ENCODE peak calls at places on chromosomes 1 and 21, in eight cellular contexts. J, X, V, S, U, L, Q and H are unnamed samples.

GRCh38 chr1:43503534-43503933 is 27.1 kb upstream of the PTPRF start:
- DNase-seq in J (no peak), X (no peak), V (no peak), S (no peak), U (no peak), L (no peak), Q (no peak), H (no peak)

GRCh38 chr1:16628361-16629111 is 15.2 kb upstream of the NBPF1 start:
- DNase-seq in J (no peak), X (peak), V (no peak), S (no peak), U (peak), L (peak), Q (peak), H (no peak)

GRCh38 chr1:100391675-100392074 is 39.4 kb downstream of the CDC14A start:
- DNase-seq in J (no peak), X (no peak), V (no peak), S (no peak), U (no peak), L (no peak), Q (no peak), H (no peak)

GRCh38 chr1:42931911-42932422 is 26.7 kb downstream of the SLC2A1 start:
- DNase-seq in J (peak), X (peak), V (no peak), S (no peak), U (peak), L (no peak), Q (peak), H (no peak)

GRCh38 chr1:116916533-116917460 is 7.1 kb downstream of the PTGFRN start:
- DNase-seq in J (no peak), X (no peak), V (no peak), S (no peak), U (no peak), L (no peak), Q (no peak), H (no peak)

GRCh38 chr21:15236111-15236510 is 171.3 kb upstream of the NRIP1 start:
- DNase-seq in J (no peak), X (no peak), V (no peak), S (no peak), U (no peak), L (no peak), Q (no peak), H (no peak)

GRCh38 chr21:45303111-45303615 is 15.5 kb upstream of the POFUT2 start:
- DNase-seq in J (no peak), X (peak), V (no peak), S (no peak), U (no peak), L (no peak), Q (no peak), H (no peak)

GRCh38 chr1:100387209-100387608 is 34.9 kb downstream of the CDC14A start:
- DNase-seq in J (no peak), X (no peak), V (no peak), S (no peak), U (peak), L (no peak), Q (no peak), H (no peak)

GRCh38 chr1:53659436-53659835 is 79.5 kb downstream of the GLIS1 start:
- DNase-seq in J (no peak), X (no peak), V (no peak), S (no peak), U (no peak), L (no peak), Q (no peak), H (no peak)

GRCh38 chr1:10867138-10867721 is 70.8 kb upstream of the CASZ1 start:
- DNase-seq in J (no peak), X (peak), V (no peak), S (peak), U (peak), L (peak), Q (peak), H (no peak)

GRCh38 chr1:244460195-244460594 is 878 bp upstream of the CATSPERE start:
- DNase-seq in J (no peak), X (no peak), V (no peak), S (no peak), U (peak), L (no peak), Q (no peak), H (no peak)

GRCh38 chr1:192639607-192640368 is 3.8 kb downstream of the RGS13 start:
- DNase-seq in J (peak), X (no peak), V (no peak), S (no peak), U (no peak), L (no peak), Q (no peak), H (peak)

GRCh38 chr1:41662061-41662655 is 177.7 kb upstream of the EDN2 start:
- DNase-seq in J (no peak), X (peak), V (no peak), S (no peak), U (peak), L (peak), Q (peak), H (peak)

GRCh38 chr1:40096646-40096976 is 441 bp downstream of the PPT1 start:
- DNase-seq in J (no peak), X (no peak), V (no peak), S (no peak), U (no peak), L (no peak), Q (no peak), H (no peak)

GRCh38 chr21:35239811-35240219 is 190.7 kb upstream of the RUNX1 start:
- DNase-seq in J (no peak), X (no peak), V (no peak), S (no peak), U (no peak), L (no peak), Q (peak), H (no peak)

GRCh38 chr1:64031191-64031590 is 172.2 kb upstream of the UBE2U start:
- DNase-seq in J (no peak), X (no peak), V (no peak), S (no peak), U (no peak), L (no peak), Q (no peak), H (peak)

GRCh38 chr1:246760426-246761347 is 36.5 kb downstream of the SCCPDH start:
- DNase-seq in J (no peak), X (no peak), V (no peak), S (no peak), U (no peak), L (no peak), Q (no peak), H (no peak)

GRCh38 chr1:201562257-201562656 is 23.3 kb downstream of the NAV1 start:
- DNase-seq in J (no peak), X (no peak), V (no peak), S (no peak), U (no peak), L (no peak), Q (peak), H (peak)

GRCh38 chr1:88079036-88079435 is 605.0 kb upstream of the PKN2 start:
- DNase-seq in J (no peak), X (no peak), V (no peak), S (no peak), U (peak), L (no peak), Q (no peak), H (no peak)

GRCh38 chr1:18668750-18669404 is 38.2 kb downstream of the PAX7 start:
- DNase-seq in J (no peak), X (no peak), V (peak), S (no peak), U (no peak), L (no peak), Q (no peak), H (no peak)

GRCh38 chr1:108646661-108647269 is 14.1 kb downstream of the HENMT1 start:
- DNase-seq in J (peak), X (peak), V (no peak), S (peak), U (no peak), L (peak), Q (peak), H (peak)

GRCh38 chr1:77121503-77121902 is 97.7 kb downstream of the PIGK start:
- DNase-seq in J (no peak), X (no peak), V (no peak), S (no peak), U (no peak), L (no peak), Q (no peak), H (no peak)

GRCh38 chr1:60376196-60376595 is 302.6 kb upstream of the C1orf87 start:
- DNase-seq in J (no peak), X (no peak), V (no peak), S (no peak), U (no peak), L (no peak), Q (no peak), H (no peak)

GRCh38 chr1:44514673-44515072 is 109.6 kb downstream of the RNF220 start:
- DNase-seq in J (no peak), X (no peak), V (no peak), S (no peak), U (no peak), L (no peak), Q (no peak), H (no peak)

GRCh38 chr1:165856606-165857005 is 29.2 kb downstream of the UCK2 start:
- DNase-seq in J (no peak), X (no peak), V (no peak), S (no peak), U (no peak), L (no peak), Q (no peak), H (no peak)

GRCh38 chr1:244918422-244919319 is 54.3 kb upstream of the HNRNPU start:
- DNase-seq in J (no peak), X (peak), V (no peak), S (no peak), U (peak), L (peak), Q (peak), H (no peak)

GRCh38 chr21:34797926-34798595 is 129.3 kb downstream of the CLIC6 start:
- DNase-seq in J (no peak), X (no peak), V (no peak), S (no peak), U (no peak), L (no peak), Q (no peak), H (no peak)

GRCh38 chr1:57926025-57926552 is 502.2 kb upstream of the DAB1 start:
- DNase-seq in J (no peak), X (no peak), V (no peak), S (no peak), U (no peak), L (no peak), Q (no peak), H (no peak)

GRCh38 chr21:28127390-28127789 is 865.3 kb downstream of the LTN1 start:
- DNase-seq in J (no peak), X (no peak), V (no peak), S (no peak), U (no peak), L (no peak), Q (no peak), H (no peak)

GRCh38 chr1:12040457-12041051 is 21.3 kb downstream of the MIIP start:
- DNase-seq in J (peak), X (no peak), V (no peak), S (peak), U (no peak), L (peak), Q (no peak), H (peak)
- H3K4me3 ChIP-seq in J (no peak), X (no peak), V (no peak), S (no peak), U (no peak), L (no peak), Q (no peak), H (no peak)

DNA sequence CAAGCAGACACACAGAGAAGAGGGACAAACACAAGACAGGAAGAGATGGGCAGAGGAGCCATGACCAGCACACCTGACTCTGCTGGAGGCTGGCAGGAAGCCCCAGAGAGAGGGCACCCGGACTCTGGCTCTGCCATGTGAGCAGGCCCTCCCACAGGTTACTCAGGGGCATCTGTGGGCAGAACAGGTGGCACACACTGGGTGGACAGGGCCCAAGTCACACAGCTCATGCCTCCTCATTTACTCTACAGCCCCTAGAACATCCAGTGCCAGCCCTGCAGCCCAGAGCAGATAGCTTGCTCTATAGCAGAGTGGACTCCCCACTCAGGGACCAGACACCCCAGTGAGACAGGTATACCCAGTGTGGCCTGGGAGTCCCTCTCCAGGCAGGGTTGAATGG is 28.7 kb downstream of the PACC1 start:
- DNase-seq in J (no peak), X (no peak), V (no peak), S (no peak), U (no peak), L (no peak), Q (no peak), H (no peak)
- H3K4me3 ChIP-seq in J (no peak), X (no peak), V (no peak), S (no peak), U (no peak), L (no peak), Q (no peak), H (no peak)

DNA sequence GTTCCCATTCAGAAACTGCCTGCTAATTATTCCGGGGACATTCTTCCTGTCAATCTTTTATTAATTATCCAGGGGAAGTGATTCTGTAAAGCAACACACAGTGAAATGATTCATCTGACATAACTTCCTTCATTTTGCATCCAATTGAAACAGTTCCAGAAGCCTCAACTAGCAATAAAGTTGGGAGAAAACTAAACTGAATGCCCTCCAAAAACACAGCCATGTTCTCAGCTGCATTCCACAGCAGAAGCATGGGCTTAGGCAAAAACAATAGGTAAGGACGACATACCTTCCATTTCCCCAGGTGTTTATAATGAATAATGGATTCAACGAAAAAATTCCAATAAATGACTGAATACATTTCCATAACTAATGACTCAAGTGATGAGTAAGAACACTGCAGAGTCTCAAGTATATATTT is 36.9 kb upstream of the TARBP1 start:
- DNase-seq in J (no peak), X (no peak), V (no peak), S (no peak), U (peak), L (no peak), Q (no peak), H (no peak)
- H3K4me3 ChIP-seq in J (no peak), X (no peak), V (no peak), S (no peak), U (no peak), L (no peak), Q (no peak), H (no peak)

GRCh38 chr1:152047954-152048640 is 11.3 kb upstream of the S100A11 start:
- DNase-seq in J (peak), X (peak), V (peak), S (peak), U (peak), L (peak), Q (peak), H (peak)
- H3K4me3 ChIP-seq in J (peak), X (peak), V (peak), S (no peak), U (peak), L (peak), Q (peak), H (peak)

DNA sequence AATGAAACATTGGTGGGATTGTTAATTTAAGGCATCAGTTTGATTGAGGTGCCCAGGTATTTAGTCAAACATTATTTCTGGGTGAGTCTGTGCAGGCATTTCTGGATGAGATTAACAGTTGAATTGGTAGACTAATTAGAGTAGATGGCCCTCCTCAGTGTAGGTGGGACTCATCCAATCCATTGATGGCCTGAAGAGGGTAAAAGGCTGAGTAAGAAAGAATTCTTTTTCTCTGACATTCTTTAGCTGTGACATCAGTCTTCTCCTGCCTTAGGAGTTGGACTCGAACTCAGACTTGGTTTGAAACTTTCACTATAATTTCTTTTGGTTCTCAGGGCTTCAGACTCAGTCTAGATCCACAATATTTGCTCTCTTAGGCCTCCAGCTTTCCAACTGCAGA is 59.6 kb upstream of the ADAMTS5 start:
- DNase-seq in J (no peak), X (no peak), V (no peak), S (no peak), U (peak), L (no peak), Q (no peak), H (no peak)
- H3K4me3 ChIP-seq in J (no peak), X (no peak), V (no peak), S (no peak), U (peak), L (no peak), Q (no peak), H (no peak)

GRCh38 chr1:1628656-1629429 is 3.1 kb upstream of the MMP23B start:
- DNase-seq in J (no peak), X (peak), V (no peak), S (no peak), U (peak), L (no peak), Q (peak), H (no peak)

GRCh38 chr1:1630191-1630964 is 1.6 kb upstream of the MMP23B start:
- DNase-seq in J (no peak), X (peak), V (no peak), S (peak), U (peak), L (no peak), Q (peak), H (no peak)

GRCh38 chr1:1627842-1628655 is 3.9 kb upstream of the MMP23B start:
- DNase-seq in J (no peak), X (peak), V (no peak), S (no peak), U (peak), L (no peak), Q (peak), H (no peak)

GRCh38 chr1:1630965-1631792 is 794 bp upstream of the MMP23B start:
- DNase-seq in J (no peak), X (peak), V (no peak), S (no peak), U (peak), L (no peak), Q (peak), H (no peak)

GRCh38 chr1:1629430-1630190 is 2.4 kb upstream of the MMP23B start:
- DNase-seq in J (no peak), X (peak), V (no peak), S (no peak), U (peak), L (no peak), Q (peak), H (no peak)
- H3K4me3 ChIP-seq in J (no peak), X (no peak), V (peak), S (no peak), U (peak), L (no peak), Q (no peak), H (no peak)

DNA sequence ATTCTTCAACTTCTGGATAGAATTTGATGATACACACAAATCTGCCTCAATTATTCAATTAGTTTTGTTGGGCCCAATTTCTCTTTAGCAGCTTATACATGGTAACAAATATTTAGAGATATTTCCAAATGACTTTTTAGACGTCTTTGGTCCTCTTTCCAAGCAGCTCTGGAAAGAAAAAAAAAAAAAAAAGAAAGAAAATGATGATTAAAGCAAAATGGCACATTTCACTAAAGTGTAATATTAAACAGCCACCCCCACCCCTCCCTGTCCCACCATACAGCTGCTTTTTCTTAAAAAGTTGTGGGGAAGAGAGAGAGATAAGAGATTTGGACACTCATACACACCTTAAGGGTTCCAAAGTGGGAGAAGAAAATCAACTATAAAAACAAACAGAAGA is 977 bp downstream of the METTL18 start:
- DNase-seq in J (no peak), X (no peak), V (no peak), S (no peak), U (no peak), L (no peak), Q (no peak), H (no peak)
- H3K4me3 ChIP-seq in J (peak), X (peak), V (peak), S (peak), U (peak), L (peak), Q (peak), H (peak)

GRCh38 chr1:205601209-205601608 is 30.6 kb downstream of the ELK4 start:
- DNase-seq in J (peak), X (no peak), V (no peak), S (no peak), U (no peak), L (no peak), Q (no peak), H (no peak)

GRCh38 chr1:205604059-205604458 is 27.8 kb downstream of the ELK4 start:
- DNase-seq in J (no peak), X (no peak), V (no peak), S (no peak), U (no peak), L (no peak), Q (no peak), H (no peak)

GRCh38 chr1:205602118-205602517 is 29.7 kb downstream of the ELK4 start:
- DNase-seq in J (peak), X (no peak), V (no peak), S (no peak), U (no peak), L (no peak), Q (no peak), H (no peak)

GRCh38 chr1:205600085-205600484 is 31.7 kb downstream of the ELK4 start:
- DNase-seq in J (peak), X (no peak), V (no peak), S (no peak), U (no peak), L (no peak), Q (no peak), H (no peak)

DNA sequence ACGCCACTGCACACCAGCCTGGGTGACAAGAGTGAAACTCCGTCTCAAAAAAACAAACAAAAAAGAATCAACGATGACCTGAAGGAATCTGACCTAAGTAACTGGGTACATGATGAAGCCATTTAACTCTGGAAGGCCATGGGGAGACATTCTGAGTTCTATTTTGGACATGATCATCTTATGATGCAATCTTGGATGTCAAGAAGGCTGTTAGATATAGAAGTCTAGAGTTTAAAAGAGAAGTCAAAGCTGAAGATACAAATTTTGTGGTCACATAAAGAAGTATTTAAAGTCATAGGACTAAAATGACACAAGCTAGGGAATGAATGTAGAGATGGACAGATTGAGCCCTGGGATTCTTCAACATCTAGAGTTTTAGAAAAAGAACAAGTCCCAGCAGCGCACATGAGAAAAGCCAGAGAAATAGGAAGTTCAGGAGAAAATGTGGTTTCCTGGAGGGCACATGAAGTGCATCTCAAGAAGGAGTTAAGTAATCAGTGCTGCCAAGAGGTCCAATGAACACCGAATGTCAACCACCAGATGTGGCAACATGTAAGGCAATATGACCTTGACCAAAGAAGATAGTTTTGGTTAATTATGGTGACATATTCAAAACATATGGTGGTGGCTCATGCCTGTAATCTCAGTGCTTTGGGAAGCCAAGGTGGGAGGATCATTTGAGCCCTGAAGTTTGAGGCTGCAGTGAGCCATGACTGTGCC is 26.8 kb downstream of the ELK4 start:
- DNase-seq in J (no peak), X (no peak), V (no peak), S (no peak), U (no peak), L (no peak), Q (no peak), H (no peak)
- H3K4me3 ChIP-seq in J (no peak), X (no peak), V (no peak), S (no peak), U (no peak), L (no peak), Q (no peak), H (no peak)

GRCh38 chr1:157155658-157156057 is 17.5 kb upstream of the ETV3 start:
- DNase-seq in J (no peak), X (peak), V (no peak), S (no peak), U (peak), L (peak), Q (peak), H (no peak)
- H3K4me3 ChIP-seq in J (no peak), X (no peak), V (no peak), S (no peak), U (peak), L (no peak), Q (peak), H (no peak)

GRCh38 chr1:98210064-98210463 is 289.2 kb upstream of the DPYD start:
- DNase-seq in J (peak), X (no peak), V (peak), S (no peak), U (peak), L (no peak), Q (no peak), H (peak)
- H3K4me3 ChIP-seq in J (no peak), X (no peak), V (peak), S (no peak), U (no peak), L (no peak), Q (no peak), H (peak)